ENCODE peak calls at places on chromosomes 5 and 9, in six cellular contexts. J, H, U, Z, T and R are unnamed samples.

GRCh38 chr5:5078009-5078897 is 61.9 kb upstream of the ADAMTS16 start:
- DNase-seq in J (no peak), H (no peak), U (no peak), Z (no peak), T (no peak), R (no peak)

GRCh38 chr9:105835721-105836120 is 141.4 kb downstream of the TMEM38B start:
- DNase-seq in J (no peak), H (no peak), U (no peak), Z (no peak), T (no peak), R (no peak)

GRCh38 chr9:113879318-113879717 is 3.2 kb downstream of the ZNF618 start:
- DNase-seq in J (no peak), H (no peak), U (no peak), Z (no peak), T (no peak), R (no peak)

GRCh38 chr5:34001231-34001935 is 6.5 kb downstream of the AMACR start:
- DNase-seq in J (no peak), H (peak; percentile 63), U (peak; percentile 13), Z (no peak), T (no peak), R (no peak)

GRCh38 chr9:4850611-4851010 is 57.9 kb downstream of the RCL1 start:
- DNase-seq in J (no peak), H (no peak), U (no peak), Z (no peak), T (no peak), R (no peak)

GRCh38 chr9:111909444-111909843 is 12.8 kb downstream of the UGCG start:
- DNase-seq in J (no peak), H (no peak), U (no peak), Z (no peak), T (no peak), R (no peak)

GRCh38 chr5:177478711-177479646 is 5.5 kb upstream of the DBN1 start:
- DNase-seq in J (no peak), H (peak; percentile 71), U (peak; percentile 82), Z (peak; percentile 96), T (no peak), R (no peak)

GRCh38 chr9:128706671-128707381 is 4.5 kb downstream of the PKN3 start:
- DNase-seq in J (no peak), H (no peak), U (no peak), Z (no peak), T (no peak), R (no peak)

GRCh38 chr9:128275198-128276007 is at the start of gene GOLGA2:
- DNase-seq in J (no peak), H (peak; percentile 41), U (no peak), Z (peak; percentile 65), T (no peak), R (no peak)

GRCh38 chr5:150780180-150780692 is 1.7 kb downstream of the SMIM3 start:
- DNase-seq in J (no peak), H (peak; percentile 41), U (no peak), Z (peak; percentile 78), T (no peak), R (peak; percentile 49)

GRCh38 chr9:80146466-80146865 is 574.7 kb downstream of the TLE4 start:
- DNase-seq in J (no peak), H (no peak), U (no peak), Z (no peak), T (no peak), R (no peak)

GRCh38 chr9:36976371-36977030 is 57.6 kb downstream of the PAX5 start:
- DNase-seq in J (no peak), H (no peak), U (no peak), Z (no peak), T (no peak), R (no peak)

GRCh38 chr9:33170464-33171156 is 3.5 kb upstream of the B4GALT1 start:
- DNase-seq in J (peak; percentile 47), H (peak; percentile 57), U (peak; percentile 76), Z (peak; percentile 61), T (peak; percentile 75), R (no peak)

GRCh38 chr5:126419102-126419501 is 4.1 kb upstream of the GRAMD2B start:
- DNase-seq in J (no peak), H (no peak), U (no peak), Z (no peak), T (no peak), R (no peak)

GRCh38 chr5:95620030-95620869 is at the start of gene GPR150:
- DNase-seq in J (peak; percentile 67), H (peak; percentile 58), U (no peak), Z (no peak), T (no peak), R (peak; percentile 67)

GRCh38 chr5:132883261-132883834 is 9.9 kb downstream of the LEAP2 start:
- DNase-seq in J (no peak), H (peak; percentile 47), U (peak; percentile 66), Z (peak; percentile 66), T (no peak), R (peak; percentile 33)

GRCh38 chr9:91847576-91847975 is 102.5 kb downstream of the ROR2 start:
- DNase-seq in J (peak; percentile 20), H (no peak), U (no peak), Z (peak; percentile 60), T (no peak), R (peak; percentile 9)

GRCh38 chr5:116900793-116901192 is 326.2 kb upstream of the SEMA6A start:
- DNase-seq in J (no peak), H (no peak), U (no peak), Z (no peak), T (no peak), R (no peak)

GRCh38 chr9:113644321-113644720 is 180.8 kb downstream of the RGS3 start:
- DNase-seq in J (no peak), H (no peak), U (no peak), Z (no peak), T (no peak), R (no peak)

GRCh38 chr9:126419475-126419874 is 92.8 kb downstream of the MVB12B start:
- DNase-seq in J (no peak), H (no peak), U (no peak), Z (no peak), T (no peak), R (no peak)

GRCh38 chr9:91503650-91504007 is 80.0 kb upstream of the NFIL3 start:
- DNase-seq in J (no peak), H (no peak), U (no peak), Z (no peak), T (no peak), R (no peak)

GRCh38 chr5:113271015-113271414 is 163.8 kb downstream of the TSSK1B start:
- DNase-seq in J (no peak), H (no peak), U (no peak), Z (no peak), T (no peak), R (no peak)

GRCh38 chr9:137318565-137318964 is 16.5 kb upstream of the NRARP start:
- DNase-seq in J (no peak), H (no peak), U (no peak), Z (no peak), T (no peak), R (no peak)

GRCh38 chr9:131228096-131228495 is 48.2 kb downstream of the FAM78A start:
- DNase-seq in J (no peak), H (no peak), U (no peak), Z (no peak), T (no peak), R (no peak)

GRCh38 chr5:80926536-80926935 is 33.6 kb upstream of the RASGRF2 start:
- DNase-seq in J (no peak), H (no peak), U (no peak), Z (no peak), T (no peak), R (no peak)

GRCh38 chr5:133610489-133611356 is 1.6 kb downstream of the FSTL4 start:
- DNase-seq in J (peak; percentile 48), H (peak; percentile 48), U (peak; percentile 64), Z (no peak), T (peak; percentile 75), R (no peak)

DNA sequence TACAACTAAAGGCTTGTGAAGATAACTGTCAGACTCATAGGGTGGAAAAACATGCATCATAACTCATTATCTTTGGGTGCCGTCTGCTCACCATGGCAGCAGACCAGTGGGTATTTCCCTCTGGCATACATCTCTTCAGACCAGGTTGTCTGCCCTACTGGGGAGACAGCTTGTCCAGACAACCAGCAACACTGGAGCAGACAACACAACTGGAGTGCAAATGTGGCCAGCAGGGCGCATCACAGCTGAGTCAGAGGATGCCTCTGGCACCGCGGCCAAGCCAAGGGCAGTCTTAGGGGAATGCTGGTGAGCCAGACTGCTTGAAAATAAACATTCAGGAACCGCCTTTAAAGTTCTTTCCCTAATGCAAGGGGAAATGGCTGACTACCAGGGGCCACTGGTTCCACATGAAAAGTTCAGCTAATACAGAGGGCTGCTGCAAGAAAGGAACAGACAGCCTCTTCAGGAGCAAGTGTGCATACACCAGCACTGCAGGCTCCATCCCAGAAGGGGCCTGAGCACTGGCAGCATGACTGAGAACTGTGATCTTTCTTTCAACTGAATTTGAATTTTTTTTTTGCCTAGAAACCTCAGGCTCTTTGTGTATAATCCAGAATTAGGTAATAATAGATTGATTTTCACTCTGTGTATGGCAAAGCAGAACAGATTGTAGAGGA is 77.3 kb downstream of the MAMDC2 start:
- DNase-seq in J (no peak), H (peak; percentile 30), U (no peak), Z (peak; percentile 94), T (no peak), R (no peak)
- H3K4me1 ChIP-seq in J (no peaks in the 10 kb centered on the region), H (no peaks in the 10 kb centered on the region), U (no peaks in the 10 kb centered on the region), Z (peaks cover 6% of the 10 kb centered on the region), T (no peaks in the 10 kb centered on the region), R (no peaks in the 10 kb centered on the region)

DNA sequence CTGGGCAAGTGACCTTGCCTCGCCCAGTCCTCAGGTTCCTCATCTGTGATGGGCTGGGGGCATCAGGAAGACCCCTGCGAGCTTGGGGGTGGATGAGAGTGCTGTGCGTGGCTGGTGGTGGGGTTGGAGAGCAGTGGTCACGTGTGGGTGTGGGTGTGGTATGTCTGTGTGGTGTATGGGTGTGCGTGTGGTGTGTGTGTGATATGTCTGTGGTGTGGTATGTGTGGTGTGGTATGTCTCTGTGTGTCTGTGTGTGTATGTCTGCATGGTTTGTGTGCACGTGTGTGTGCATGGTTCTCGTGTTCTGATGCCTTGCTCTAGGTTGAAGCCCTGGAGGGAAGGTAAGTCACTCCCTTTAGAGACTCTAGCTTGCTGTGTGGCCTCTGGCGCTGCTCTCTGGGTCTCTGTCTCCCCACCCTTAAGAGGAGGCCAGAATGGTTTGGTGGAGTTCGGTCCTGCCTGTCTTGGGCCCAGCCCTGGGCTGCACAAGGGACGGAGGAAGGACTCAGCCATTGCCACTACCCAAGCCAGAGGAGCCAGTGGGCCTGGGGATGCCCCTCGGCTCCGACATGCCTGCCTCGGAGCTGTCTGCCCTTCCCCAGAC is 87.0 kb downstream of the RXRA start:
- DNase-seq in J (no peak), H (no peak), U (no peak), Z (no peak), T (no peak), R (no peak)
- H3K4me1 ChIP-seq in J (no peaks in the 10 kb centered on the region), H (no peaks in the 10 kb centered on the region), U (peaks cover 37% of the 10 kb centered on the region), Z (peaks cover 85% of the 10 kb centered on the region), T (peaks cover 22% of the 10 kb centered on the region), R (peaks cover under 1% of the 10 kb centered on the region)

GRCh38 chr9:94631599-94631998 is 7.7 kb downstream of the FBP1 start:
- DNase-seq in J (no peak), H (no peak), U (no peak), Z (no peak), T (no peak), R (no peak)
- H3K4me1 ChIP-seq in J (no peaks in the 10 kb centered on the region), H (peaks cover 3% of the 10 kb centered on the region), U (peaks cover 13% of the 10 kb centered on the region), Z (no peaks in the 10 kb centered on the region), T (no peaks in the 10 kb centered on the region), R (no peaks in the 10 kb centered on the region)

GRCh38 chr9:89878003-89878411 is 273.2 kb downstream of the GADD45G start:
- DNase-seq in J (peak; percentile 9), H (no peak), U (no peak), Z (peak; percentile 38), T (peak; percentile 40), R (no peak)
- H3K4me1 ChIP-seq in J (no peaks in the 10 kb centered on the region), H (no peaks in the 10 kb centered on the region), U (peaks cover 48% of the 10 kb centered on the region), Z (peaks cover 64% of the 10 kb centered on the region), T (no peaks in the 10 kb centered on the region), R (peaks cover 15% of the 10 kb centered on the region)

GRCh38 chr9:83715221-83715620 is 7.5 kb upstream of the UBQLN1 start:
- DNase-seq in J (no peak), H (no peak), U (no peak), Z (no peak), T (no peak), R (no peak)
- H3K4me1 ChIP-seq in J (no peaks in the 10 kb centered on the region), H (no peaks in the 10 kb centered on the region), U (no peaks in the 10 kb centered on the region), Z (no peaks in the 10 kb centered on the region), T (no peaks in the 10 kb centered on the region), R (no peaks in the 10 kb centered on the region)